ENCODE peak calls at places on chromosome 22, in six cellular contexts. O is astrocyte of the spinal cord, Q is NT2/D1, V is osteocyte, R is T-helper 9 cell, X is hepatic stellate cell. Y is an unnamed sample.

GRCh38 chr22:20223421-20224245 is 44.5 kb downstream of the RTN4R start:
- DNase-seq in O (no peak), X (no peak), R (no peak), Q (no peak), V (no peak), Y (no peak)

GRCh38 chr22:49768077-49768476 is 59.6 kb downstream of the BRD1 start:
- DNase-seq in O (no peak), V (no peak), Q (no peak), R (no peak), X (no peak), Y (no peak)

GRCh38 chr22:33271390-33272161 is 213.4 kb upstream of the SYN3 start:
- DNase-seq in O (no peak), V (no peak), X (no peak), Q (no peak), R (no peak), Y (peak; percentile 17)

GRCh38 chr22:36145881-36146280 is 14.7 kb downstream of the APOL3 start:
- DNase-seq in V (no peak), Q (no peak), X (no peak), R (no peak), O (no peak), Y (no peak)

GRCh38 chr22:38271927-38272372 is 860 bp downstream of the TMEM184B start:
- DNase-seq in X (no peak), O (no peak), R (no peak), Q (no peak), V (no peak), Y (no peak)

GRCh38 chr22:46598737-46599424 is 21.3 kb upstream of the GRAMD4 start:
- DNase-seq in X (no peak), V (no peak), R (no peak), Q (no peak), O (no peak), Y (no peak)

GRCh38 chr22:36435516-36436415 is 45.7 kb downstream of the TXN2 start:
- DNase-seq in Q (no peak), O (no peak), V (no peak), R (peak; percentile 67), X (no peak), Y (no peak)

GRCh38 chr22:41844513-41844912 is 11.6 kb downstream of the SREBF2 start:
- DNase-seq in O (no peak), R (no peak), V (no peak), Q (no peak), X (no peak), Y (no peak)

GRCh38 chr22:49297286-49297870 is 530.3 kb downstream of the BRD1 start:
- DNase-seq in X (no peak), O (no peak), R (no peak), V (peak; percentile 80), Q (no peak), Y (no peak)

GRCh38 chr22:21000987-21001600 is 824 bp downstream of the THAP7 start:
- DNase-seq in O (no peak), Q (no peak), V (no peak), X (no peak), R (no peak), Y (no peak)

GRCh38 chr22:33204408-33204807 is 146.2 kb upstream of the SYN3 start:
- DNase-seq in Q (no peak), R (no peak), X (no peak), O (no peak), V (no peak), Y (no peak)

GRCh38 chr22:44395116-44396005 is 82.6 kb upstream of the SHISAL1 start:
- DNase-seq in Q (no peak), V (peak; percentile 83), X (no peak), O (no peak), R (no peak), Y (no peak)

GRCh38 chr22:49767355-49768062 is 60.2 kb downstream of the BRD1 start:
- DNase-seq in Q (peak; percentile 27), O (peak; percentile 53), V (no peak), R (no peak), X (peak; percentile 52), Y (no peak)

GRCh38 chr22:37985751-37986281 is 1.5 kb upstream of the SOX10 start:
- DNase-seq in R (no peak), X (no peak), V (no peak), O (no peak), Q (no peak), Y (peak; percentile 79)

GRCh38 chr22:16965560-16965959 is 42.5 kb downstream of the GAB4 start:
- DNase-seq in R (no peak), V (no peak), O (no peak), X (no peak), Q (no peak), Y (no peak)

GRCh38 chr22:38067028-38067415 is 9.8 kb downstream of the PICK1 start:
- DNase-seq in V (no peak), Q (no peak), X (no peak), O (no peak), R (no peak), Y (no peak)

GRCh38 chr22:32617883-32618282 is 143.3 kb downstream of the FBXO7 start:
- DNase-seq in O (no peak), X (no peak), V (no peak), R (no peak), Q (no peak), Y (no peak)

GRCh38 chr22:39234157-39234793 is 10.5 kb downstream of the PDGFB start:
- DNase-seq in O (peak; percentile 41), R (no peak), V (no peak), X (peak; percentile 98), Q (no peak), Y (no peak)

GRCh38 chr22:20566420-20567260 is 59.2 kb downstream of the MED15 start:
- DNase-seq in Q (no peak), V (no peak), R (peak; percentile 62), X (no peak), O (peak; percentile 77), Y (no peak)

Y was measured in amygdala.